ENCODE peak calls at places on chromosomes 1 and 21, in five cellular contexts. One of them, this sample, is unnamed.
A peak's percentile ranks its signal among the peaks of the same experiment; 100 is the strongest.

GRCh38 chr1:71462247-71462646 is 381.4 kb upstream of the ZRANB2 start:
- DNase-seq in ovary: no peak
- DNase-seq in mucosa of descending colon: no peak
- DNase-seq in tibial artery: no peak
- DNase-seq in spleen: no peak
- DNase-seq in this sample: no peak

GRCh38 chr1:166874464-166874863 is 1.6 kb downstream of the TADA1 start:
- DNase-seq in ovary: no peak
- DNase-seq in tibial artery: no peak
- DNase-seq in mucosa of descending colon: no peak
- DNase-seq in spleen: no peak
- DNase-seq in this sample: no peak

GRCh38 chr1:212981025-212981495 is 30.7 kb downstream of the VASH2 start:
- DNase-seq in spleen: no peak
- DNase-seq in ovary: no peak
- DNase-seq in tibial artery: no peak
- DNase-seq in mucosa of descending colon: no peak
- DNase-seq in this sample: peak; percentile 43

GRCh38 chr1:32338637-32339145 is 2.7 kb upstream of the MARCKSL1 start:
- DNase-seq in tibial artery: no peak
- DNase-seq in ovary: no peak
- DNase-seq in mucosa of descending colon: peak; percentile 50
- DNase-seq in spleen: peak; percentile 62
- DNase-seq in this sample: no peak

GRCh38 chr1:24221246-24221645 is 34.2 kb upstream of the IFNLR1 start:
- DNase-seq in spleen: no peak
- DNase-seq in ovary: no peak
- DNase-seq in tibial artery: no peak
- DNase-seq in mucosa of descending colon: no peak
- DNase-seq in this sample: no peak

GRCh38 chr1:198610362-198610761 is 28.5 kb upstream of the PTPRC start:
- DNase-seq in ovary: no peak
- DNase-seq in mucosa of descending colon: no peak
- DNase-seq in spleen: no peak
- DNase-seq in tibial artery: no peak
- DNase-seq in this sample: no peak

GRCh38 chr1:229203030-229203751 is 67.7 kb upstream of the RAB4A start:
- DNase-seq in mucosa of descending colon: no peak
- DNase-seq in tibial artery: no peak
- DNase-seq in ovary: peak; percentile 38
- DNase-seq in spleen: no peak
- DNase-seq in this sample: no peak

GRCh38 chr1:97365026-97365425 is 555.8 kb downstream of the DPYD start:
- DNase-seq in ovary: no peak
- DNase-seq in tibial artery: no peak
- DNase-seq in spleen: no peak
- DNase-seq in mucosa of descending colon: no peak
- DNase-seq in this sample: no peak

GRCh38 chr1:18922319-18922726 is 20.0 kb upstream of the ALDH4A1 start:
- DNase-seq in spleen: no peak
- DNase-seq in ovary: peak; percentile 89
- DNase-seq in tibial artery: peak; percentile 94
- DNase-seq in mucosa of descending colon: no peak
- DNase-seq in this sample: no peak

GRCh38 chr1:172778461-172779455 is 119.9 kb downstream of the FASLG start:
- DNase-seq in ovary: no peak
- DNase-seq in spleen: no peak
- DNase-seq in mucosa of descending colon: no peak
- DNase-seq in tibial artery: no peak
- DNase-seq in this sample: no peak

GRCh38 chr1:31765041-31765467 is 914 bp upstream of the ADGRB2 start:
- DNase-seq in mucosa of descending colon: no peak
- DNase-seq in ovary: no peak
- DNase-seq in tibial artery: no peak
- DNase-seq in spleen: no peak
- DNase-seq in this sample: no peak

GRCh38 chr1:175543447-175543846 is 199.9 kb downstream of the TNR start:
- DNase-seq in tibial artery: no peak
- DNase-seq in spleen: no peak
- DNase-seq in mucosa of descending colon: no peak
- DNase-seq in ovary: no peak
- DNase-seq in this sample: no peak

GRCh38 chr1:68230901-68231626 is 1.3 kb downstream of the WLS start:
- DNase-seq in mucosa of descending colon: peak; percentile 57
- DNase-seq in ovary: peak; percentile 48
- DNase-seq in tibial artery: peak; percentile 74
- DNase-seq in spleen: peak; percentile 79
- DNase-seq in this sample: peak; percentile 85

GRCh38 chr21:14284439-14284838 is 68.5 kb downstream of the RBM11 start:
- DNase-seq in ovary: no peak
- DNase-seq in mucosa of descending colon: no peak
- DNase-seq in spleen: no peak
- DNase-seq in tibial artery: no peak
- DNase-seq in this sample: no peak

DNA sequence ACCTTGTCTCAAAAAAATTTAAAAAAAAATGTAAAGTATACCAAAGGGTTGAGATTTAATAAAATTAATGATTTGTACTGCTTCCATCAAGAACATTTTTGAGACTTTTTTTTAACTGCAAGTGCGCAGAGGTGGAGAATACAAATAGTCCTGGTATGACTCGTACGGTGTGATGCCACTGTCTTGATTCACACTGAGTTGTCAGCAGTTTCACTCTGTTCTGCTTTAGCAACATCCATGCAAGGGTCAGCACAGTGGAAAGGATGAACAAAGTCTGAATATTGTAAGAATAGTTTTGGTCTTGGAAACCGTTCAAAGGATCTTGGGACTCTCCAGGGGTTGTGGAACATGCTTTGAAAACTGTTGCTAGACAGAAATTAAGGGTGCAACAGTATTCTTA is 40.2 kb downstream of the EXO1 start:
- DNase-seq in ovary: no peak
- DNase-seq in tibial artery: no peak
- DNase-seq in mucosa of descending colon: no peak
- DNase-seq in spleen: no peak
- DNase-seq in this sample: no peak
- H3K36me3 ChIP-seq in ovary: no peaks in the 10 kb centered on the region
- H3K36me3 ChIP-seq in tibial artery: no peaks in the 10 kb centered on the region
- H3K36me3 ChIP-seq in mucosa of descending colon: no peaks in the 10 kb centered on the region
- H3K36me3 ChIP-seq in spleen: no peaks in the 10 kb centered on the region
- H3K36me3 ChIP-seq in this sample: no peaks in the 10 kb centered on the region

GRCh38 chr1:61290525-61290924 is 208.2 kb downstream of the NFIA start:
- DNase-seq in spleen: no peak
- DNase-seq in ovary: no peak
- DNase-seq in mucosa of descending colon: no peak
- DNase-seq in tibial artery: no peak
- DNase-seq in this sample: no peak
- H3K4me1 ChIP-seq in spleen: no peaks in the 10 kb centered on the region
- H3K4me1 ChIP-seq in ovary: no peaks in the 10 kb centered on the region
- H3K4me1 ChIP-seq in mucosa of descending colon: no peaks in the 10 kb centered on the region
- H3K4me1 ChIP-seq in tibial artery: peaks cover 27% of the 10 kb centered on the region
- H3K4me1 ChIP-seq in this sample: peaks cover 34% of the 10 kb centered on the region

GRCh38 chr21:42521805-42522204 is 8.2 kb downstream of the SLC37A1 start:
- DNase-seq in tibial artery: no peak
- DNase-seq in mucosa of descending colon: no peak
- DNase-seq in spleen: no peak
- DNase-seq in ovary: no peak
- DNase-seq in this sample: no peak

GRCh38 chr21:42521384-42521783 is 7.7 kb downstream of the SLC37A1 start:
- DNase-seq in mucosa of descending colon: no peak
- DNase-seq in ovary: no peak
- DNase-seq in spleen: no peak
- DNase-seq in tibial artery: no peak
- DNase-seq in this sample: no peak

GRCh38 chr21:42522771-42523170 is 9.1 kb downstream of the SLC37A1 start:
- DNase-seq in tibial artery: peak; percentile 51
- DNase-seq in mucosa of descending colon: no peak
- DNase-seq in spleen: no peak
- DNase-seq in ovary: no peak
- DNase-seq in this sample: peak; percentile 18

GRCh38 chr21:42522271-42522670 is 8.6 kb downstream of the SLC37A1 start:
- DNase-seq in mucosa of descending colon: no peak
- DNase-seq in ovary: no peak
- DNase-seq in spleen: no peak
- DNase-seq in tibial artery: peak; percentile 55
- DNase-seq in this sample: no peak

GRCh38 chr21:42520628-42521253 is 7.1 kb downstream of the SLC37A1 start:
- DNase-seq in mucosa of descending colon: no peak
- DNase-seq in spleen: no peak
- DNase-seq in tibial artery: peak; percentile 40
- DNase-seq in ovary: no peak
- DNase-seq in this sample: no peak
- H3K36me3 ChIP-seq in mucosa of descending colon: no peaks in the 10 kb centered on the region
- H3K36me3 ChIP-seq in spleen: peaks cover 71% of the 10 kb centered on the region
- H3K36me3 ChIP-seq in tibial artery: no peaks in the 10 kb centered on the region
- H3K36me3 ChIP-seq in ovary: no peaks in the 10 kb centered on the region
- H3K36me3 ChIP-seq in this sample: no peaks in the 10 kb centered on the region

DNA sequence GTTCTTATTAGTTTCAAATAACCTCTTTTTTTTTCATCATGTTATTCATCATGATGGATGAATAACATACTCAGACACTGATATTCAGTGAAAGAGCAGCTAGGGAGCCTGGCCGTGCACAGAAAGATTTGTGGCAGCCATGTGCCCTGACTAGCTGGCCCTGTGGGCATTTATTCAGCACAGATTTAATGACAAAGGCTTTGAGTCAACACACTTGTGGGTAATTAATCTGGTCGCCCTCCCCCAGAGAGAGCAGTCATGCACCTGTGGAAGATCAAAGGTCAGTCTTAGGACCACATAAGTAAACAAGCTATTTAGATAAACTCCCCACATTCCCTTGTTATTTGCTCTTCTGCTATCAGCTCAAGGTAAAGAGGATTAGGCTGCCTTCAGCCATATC is 153.2 kb upstream of the HMCN1 start:
- DNase-seq in tibial artery: no peak
- DNase-seq in mucosa of descending colon: no peak
- DNase-seq in spleen: no peak
- DNase-seq in ovary: no peak
- DNase-seq in this sample: no peak
- H3K4me1 ChIP-seq in tibial artery: no peaks in the 10 kb centered on the region
- H3K4me1 ChIP-seq in mucosa of descending colon: no peaks in the 10 kb centered on the region
- H3K4me1 ChIP-seq in spleen: no peaks in the 10 kb centered on the region
- H3K4me1 ChIP-seq in ovary: no peaks in the 10 kb centered on the region
- H3K4me1 ChIP-seq in this sample: no peaks in the 10 kb centered on the region

GRCh38 chr21:25660233-25660632 is 21.2 kb downstream of the JAM2 start:
- DNase-seq in mucosa of descending colon: no peak
- DNase-seq in spleen: no peak
- DNase-seq in tibial artery: no peak
- DNase-seq in ovary: no peak
- DNase-seq in this sample: no peak

GRCh38 chr21:25664462-25665070 is 25.5 kb downstream of the JAM2 start:
- DNase-seq in tibial artery: no peak
- DNase-seq in ovary: no peak
- DNase-seq in spleen: no peak
- DNase-seq in mucosa of descending colon: no peak
- DNase-seq in this sample: no peak
- H3K36me3 ChIP-seq in tibial artery: no peaks in the 10 kb centered on the region
- H3K36me3 ChIP-seq in ovary: no peaks in the 10 kb centered on the region
- H3K36me3 ChIP-seq in spleen: no peaks in the 10 kb centered on the region
- H3K36me3 ChIP-seq in mucosa of descending colon: no peaks in the 10 kb centered on the region
- H3K36me3 ChIP-seq in this sample: no peaks in the 10 kb centered on the region

GRCh38 chr1:16903054-16903453 is 7.3 kb downstream of the RNU1-2 start:
- DNase-seq in spleen: no peak
- DNase-seq in mucosa of descending colon: no peak
- DNase-seq in tibial artery: peak; percentile 63
- DNase-seq in ovary: no peak
- DNase-seq in this sample: no peak
- H3K4me1 ChIP-seq in spleen: peaks cover 7% of the 10 kb centered on the region
- H3K4me1 ChIP-seq in mucosa of descending colon: peaks cover 8% of the 10 kb centered on the region
- H3K4me1 ChIP-seq in tibial artery: peaks cover 9% of the 10 kb centered on the region
- H3K4me1 ChIP-seq in ovary: no peaks in the 10 kb centered on the region
- H3K4me1 ChIP-seq in this sample: peaks cover 10% of the 10 kb centered on the region

GRCh38 chr1:226632922-226633351 is 84.4 kb downstream of the STUM start:
- DNase-seq in mucosa of descending colon: no peak
- DNase-seq in tibial artery: peak; percentile 60
- DNase-seq in spleen: peak; percentile 86
- DNase-seq in ovary: no peak
- DNase-seq in this sample: peak; percentile 56

GRCh38 chr1:226635456-226635941 is 86.9 kb downstream of the STUM start:
- DNase-seq in ovary: no peak
- DNase-seq in mucosa of descending colon: peak; percentile 47
- DNase-seq in spleen: peak; percentile 73
- DNase-seq in tibial artery: peak; percentile 63
- DNase-seq in this sample: peak; percentile 18

GRCh38 chr1:226634156-226634588 is 85.6 kb downstream of the STUM start:
- DNase-seq in spleen: peak; percentile 96
- DNase-seq in mucosa of descending colon: peak; percentile 86
- DNase-seq in tibial artery: peak; percentile 88
- DNase-seq in ovary: peak; percentile 76
- DNase-seq in this sample: peak; percentile 95

GRCh38 chr1:226633541-226634155 is 85.1 kb downstream of the STUM start:
- DNase-seq in spleen: peak; percentile 68
- DNase-seq in mucosa of descending colon: no peak
- DNase-seq in tibial artery: peak; percentile 56
- DNase-seq in ovary: no peak
- DNase-seq in this sample: peak; percentile 19

DNA sequence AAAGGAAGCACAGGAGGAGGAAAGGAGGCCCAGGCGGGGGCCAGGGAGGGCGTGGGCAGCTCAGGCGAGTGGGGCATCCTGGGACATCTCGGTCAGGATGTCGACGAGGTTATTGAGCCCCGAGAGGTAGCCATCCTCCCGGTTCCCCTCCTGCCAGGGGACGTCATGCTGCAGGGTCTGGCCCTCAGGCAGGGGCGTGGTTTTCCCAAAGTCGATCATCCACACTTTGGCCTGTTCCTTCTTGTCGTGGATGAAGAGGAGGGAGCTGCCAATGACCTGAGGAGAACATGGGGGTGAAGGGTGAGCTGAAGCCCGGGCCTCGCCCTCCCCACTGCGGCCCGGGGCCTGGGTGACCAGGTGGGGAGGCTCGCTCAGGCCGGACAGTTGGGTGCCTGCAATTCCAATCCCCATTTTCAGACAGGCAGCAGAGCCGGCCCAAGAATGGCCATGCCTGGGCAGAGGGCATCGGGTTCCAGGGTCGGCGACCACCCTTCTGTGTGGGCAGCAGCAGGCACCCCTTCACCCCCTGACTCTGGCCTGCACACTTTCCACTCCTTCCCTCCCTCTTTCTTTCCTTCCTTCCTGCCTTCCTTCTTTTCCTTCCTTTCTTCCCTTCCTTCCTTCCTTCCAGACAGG is 86.2 kb downstream of the STUM start:
- DNase-seq in spleen: peak; percentile 81
- DNase-seq in mucosa of descending colon: no peak
- DNase-seq in tibial artery: peak; percentile 66
- DNase-seq in ovary: no peak
- DNase-seq in this sample: peak; percentile 55
- H3K36me3 ChIP-seq in spleen: peaks cover 94% of the 10 kb centered on the region
- H3K36me3 ChIP-seq in mucosa of descending colon: no peaks in the 10 kb centered on the region
- H3K36me3 ChIP-seq in tibial artery: no peaks in the 10 kb centered on the region
- H3K36me3 ChIP-seq in ovary: no peaks in the 10 kb centered on the region
- H3K36me3 ChIP-seq in this sample: peaks cover 7% of the 10 kb centered on the region

DNA sequence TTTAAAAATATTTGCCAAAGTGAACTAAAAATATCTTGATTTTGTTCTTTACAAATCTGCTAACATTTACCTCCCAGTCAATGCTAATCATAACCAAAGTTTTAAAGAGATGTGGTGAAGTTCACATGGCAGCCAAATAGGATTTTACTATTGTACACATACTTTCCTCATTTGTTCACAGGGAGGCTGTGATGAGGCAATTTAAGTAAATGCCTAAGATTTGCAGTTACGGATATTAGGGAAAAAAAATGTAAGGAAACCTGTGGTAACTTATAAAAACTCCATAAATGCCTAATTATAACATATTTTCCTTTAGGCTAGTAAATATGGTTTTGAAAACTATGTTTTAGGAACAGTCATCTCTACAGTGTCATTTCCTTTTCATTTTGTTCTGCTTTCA is 32.4 kb downstream of the RGS5 start:
- DNase-seq in ovary: no peak
- DNase-seq in mucosa of descending colon: no peak
- DNase-seq in spleen: no peak
- DNase-seq in tibial artery: no peak
- DNase-seq in this sample: no peak
- H3K4me1 ChIP-seq in ovary: peaks cover 1% of the 10 kb centered on the region
- H3K4me1 ChIP-seq in mucosa of descending colon: no peaks in the 10 kb centered on the region
- H3K4me1 ChIP-seq in spleen: no peaks in the 10 kb centered on the region
- H3K4me1 ChIP-seq in tibial artery: peaks cover 63% of the 10 kb centered on the region
- H3K4me1 ChIP-seq in this sample: peaks cover 6% of the 10 kb centered on the region